ENCODE peak calls at places on chromosomes 1 and 21, in ten cellular contexts. F, B, D, U, K, V, E, C, M and T are unnamed samples. For H3K27me3, the result is how much of the 10 kb centered on the place peaks cover.

GRCh38 chr1:167083871-167084270 is 6.3 kb downstream of the GPA33 start:
- DNase-seq in B (no peak), K (no peak), D (no peak), M (no peak), E (no peak), V (no peak), U (no peak), C (no peak), F (no peak), T (no peak)

GRCh38 chr21:44261675-44262295 is at the start of gene DNMT3L:
- DNase-seq in C (no peak), V (no peak), M (no peak), D (no peak), F (no peak), B (no peak), E (no peak), K (no peak), U (no peak), T (no peak)

GRCh38 chr1:225817611-225818061 is 7.7 kb downstream of the EPHX1 start:
- DNase-seq in D (peak), V (no peak), E (no peak), F (no peak), U (peak), M (peak), B (no peak), C (peak), K (peak), T (peak)

GRCh38 chr1:243890576-243890975 is 40.5 kb upstream of the AKT3 start:
- DNase-seq in D (no peak), E (no peak), U (no peak), F (no peak), K (no peak), M (no peak), C (no peak), V (no peak), B (peak), T (no peak)

GRCh38 chr1:82646336-82646735 is 845.6 kb downstream of the ADGRL2 start:
- DNase-seq in E (no peak), D (no peak), V (no peak), U (no peak), K (no peak), C (peak), F (no peak), B (no peak), M (no peak), T (no peak)

GRCh38 chr1:161779393-161779792 is 13.3 kb downstream of the ATF6 start:
- DNase-seq in K (no peak), M (no peak), B (no peak), C (no peak), U (no peak), V (no peak), D (no peak), F (no peak), E (no peak), T (no peak)

GRCh38 chr1:182330303-182330702 is 61.3 kb downstream of the GLUL start:
- DNase-seq in B (no peak), F (no peak), D (no peak), V (no peak), K (peak), M (peak), U (no peak), C (no peak), E (no peak), T (peak)

GRCh38 chr1:15062479-15063099 is 91.0 kb upstream of the TMEM51 start:
- DNase-seq in V (peak), B (peak), U (no peak), D (no peak), M (no peak), E (no peak), K (no peak), C (peak), F (no peak), T (no peak)

GRCh38 chr1:235917267-235917811 is 50.6 kb upstream of the LYST start:
- DNase-seq in V (no peak), F (peak), K (peak), M (peak), C (no peak), B (peak), E (peak), D (peak), U (peak), T (peak)

GRCh38 chr1:84653130-84653680 is 37.1 kb downstream of the SSX2IP start:
- DNase-seq in U (no peak), K (no peak), B (peak), C (peak), E (no peak), D (no peak), M (no peak), F (no peak), V (no peak), T (no peak)

GRCh38 chr1:183764981-183765380 is 39.9 kb upstream of the RGL1 start:
- DNase-seq in B (no peak), V (no peak), E (no peak), U (no peak), F (no peak), K (no peak), C (no peak), M (no peak), D (no peak), T (no peak)

GRCh38 chr1:206784471-206784903 is 12.2 kb upstream of the IL10 start:
- DNase-seq in M (peak), K (peak), F (no peak), V (no peak), B (no peak), D (no peak), E (peak), U (no peak), C (no peak), T (no peak)

GRCh38 chr1:212655668-212656440 is 43.8 kb downstream of the BATF3 start:
- DNase-seq in D (peak), U (no peak), E (no peak), M (no peak), V (no peak), C (no peak), K (no peak), F (no peak), B (no peak), T (no peak)

GRCh38 chr1:172252925-172253324 is 167.6 kb upstream of the C1orf105 start:
- DNase-seq in V (no peak), D (no peak), M (no peak), K (no peak), B (no peak), C (no peak), E (no peak), F (no peak), U (no peak), T (no peak)

GRCh38 chr1:113141650-113142473 is 68.9 kb downstream of the LRIG2 start:
- DNase-seq in F (no peak), D (no peak), M (no peak), B (no peak), C (no peak), V (no peak), K (no peak), E (no peak), U (no peak), T (no peak)

GRCh38 chr1:15029786-15030185 is 123.8 kb upstream of the TMEM51 start:
- DNase-seq in F (no peak), B (no peak), K (no peak), E (no peak), U (no peak), M (no peak), D (no peak), C (peak), V (no peak), T (no peak)

GRCh38 chr1:77542784-77543183 is 139.7 kb downstream of the ZZZ3 start:
- DNase-seq in U (no peak), M (no peak), K (no peak), C (no peak), E (no peak), B (no peak), F (no peak), V (no peak), D (no peak), T (no peak)

GRCh38 chr1:61273861-61274260 is 191.5 kb downstream of the NFIA start:
- DNase-seq in E (no peak), V (no peak), M (no peak), C (no peak), B (no peak), F (no peak), K (no peak), D (no peak), U (no peak), T (no peak)

GRCh38 chr1:47894718-47895393 is 102.3 kb downstream of the TRABD2B start:
- DNase-seq in F (no peak), C (peak), U (peak), B (no peak), D (no peak), M (peak), E (no peak), V (peak), K (peak), T (no peak)

GRCh38 chr21:41596241-41596925 is 88.4 kb upstream of the TMPRSS2 start:
- DNase-seq in K (no peak), M (peak), V (peak), F (no peak), D (no peak), E (peak), C (no peak), B (no peak), U (peak), T (no peak)
- H3K27me3 ChIP-seq in K (under half), M (under half), V (under half), F (under half), D (under half), E (under half), C (under half), B (under half), U (under half), T (under half)

DNA sequence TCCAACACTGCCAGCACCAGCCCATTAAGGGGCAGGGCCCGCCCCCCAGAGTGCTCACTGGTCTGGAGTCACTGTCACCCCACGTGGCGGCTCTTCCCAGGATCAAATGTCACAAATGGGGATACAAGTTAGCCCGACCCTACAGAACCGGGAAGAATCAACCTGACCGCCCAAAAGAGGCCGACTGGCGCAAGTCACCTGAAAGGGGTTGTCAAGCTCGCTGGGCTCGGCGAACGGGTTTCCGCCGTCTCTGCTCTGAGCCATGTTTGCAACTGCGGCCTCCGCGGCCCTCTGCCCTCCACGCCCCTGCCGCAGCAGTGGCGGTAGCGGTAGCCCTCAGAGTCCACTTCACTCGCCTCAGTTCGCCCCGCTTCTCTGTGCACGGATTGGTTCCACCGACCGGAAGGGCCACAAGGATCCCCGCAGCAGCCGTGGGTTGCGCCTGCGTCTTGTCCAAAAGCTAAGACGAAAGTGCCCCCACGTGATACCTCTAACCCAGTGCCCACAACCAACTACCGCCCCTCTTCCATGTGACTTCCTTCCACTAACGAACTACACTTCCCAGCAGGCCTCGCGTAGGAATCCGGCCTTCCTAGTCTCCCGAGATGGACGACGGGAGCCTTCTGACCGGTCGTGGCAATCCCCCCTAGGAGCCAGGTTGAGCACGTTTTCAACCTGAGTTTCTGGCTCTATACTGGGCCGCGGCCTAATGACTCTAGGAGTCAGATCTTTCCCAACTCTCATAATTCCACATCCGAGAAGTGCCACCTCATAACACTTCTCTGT is at the start of gene SCAMP3:
- DNase-seq in M (peak), C (peak), U (peak), D (peak), E (peak), F (peak), B (peak), K (peak), V (peak), T (peak)
- TF ChIP-seq POLR2AphosphoS5 in M (peak), C (peak), U (peak), D (peak), E (peak), F (peak), B (peak), K (peak), V (peak), T (peak)

GRCh38 chr1:33626801-33627200 is 154.4 kb downstream of the ZSCAN20 start:
- DNase-seq in V (no peak), M (no peak), F (no peak), K (no peak), D (no peak), E (no peak), C (no peak), U (no peak), B (no peak), T (no peak)
- H3K27me3 ChIP-seq in V (under half), M (under half), F (under half), K (under half), D (under half), E (under half), C (under half), U (under half), B (under half), T (under half)

GRCh38 chr1:16630661-16631247 is 17.4 kb upstream of the NBPF1 start:
- DNase-seq in E (peak), F (no peak), C (peak), V (peak), K (peak), B (peak), U (peak), M (peak), D (no peak), T (peak)

GRCh38 chr1:16621300-16621658 is 7.9 kb upstream of the NBPF1 start:
- DNase-seq in V (no peak), U (no peak), C (peak), B (no peak), D (no peak), E (no peak), K (no peak), M (no peak), F (no peak), T (no peak)

GRCh38 chr1:16631248-16632043 is 18.1 kb upstream of the NBPF1 start:
- DNase-seq in B (peak), C (no peak), F (no peak), U (peak), V (peak), M (peak), K (peak), E (peak), D (no peak), T (peak)

GRCh38 chr1:16628361-16629111 is 15.2 kb upstream of the NBPF1 start:
- DNase-seq in V (peak), U (peak), C (peak), D (no peak), K (peak), B (peak), M (peak), E (no peak), F (no peak), T (peak)

DNA sequence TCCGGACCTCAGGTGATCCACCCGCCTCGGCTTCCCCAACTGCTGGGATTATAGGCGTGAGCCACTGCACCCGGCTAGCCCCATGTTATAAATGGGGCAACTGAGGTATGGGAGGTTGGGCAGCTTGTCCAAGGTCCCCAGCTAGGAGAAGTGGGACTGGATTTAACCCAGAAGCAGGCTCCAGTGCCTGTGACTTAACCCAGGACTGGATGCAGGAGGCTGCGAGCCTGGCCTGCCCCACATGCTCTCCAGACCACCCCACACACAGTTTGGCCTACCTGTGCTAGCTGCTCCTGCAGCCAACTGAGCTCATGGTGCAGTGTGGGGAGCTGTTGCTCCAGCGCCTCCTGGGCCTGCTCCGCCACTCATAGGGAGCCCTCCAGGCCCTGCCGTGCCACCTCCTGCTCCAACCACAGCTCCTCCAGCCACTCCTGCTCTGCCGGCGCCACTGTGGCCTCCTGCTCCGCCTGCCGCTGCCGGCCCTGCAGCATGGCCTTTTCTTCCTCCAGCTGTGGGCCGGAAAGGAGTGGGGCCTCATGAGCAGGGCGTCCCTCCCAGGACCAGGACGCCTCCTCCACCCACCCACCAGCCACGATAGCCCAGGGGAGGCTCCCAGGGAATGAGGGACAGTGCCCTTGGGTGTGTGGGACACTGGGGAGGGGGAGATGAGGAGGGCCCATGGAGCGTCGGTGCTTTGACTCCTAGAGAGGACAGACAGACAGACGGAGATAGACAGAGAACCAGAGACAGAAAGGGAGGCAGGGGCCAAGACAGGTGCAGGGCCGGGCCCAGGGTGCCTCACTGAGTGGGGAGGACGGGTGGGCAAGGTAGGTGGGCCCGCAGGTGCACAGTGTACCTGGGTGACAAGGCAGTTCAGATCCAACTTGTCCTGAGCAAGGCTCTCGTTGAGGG is 12.4 kb upstream of the NBPF1 start:
- DNase-seq in B (peak), U (peak), C (no peak), M (peak), K (peak), F (no peak), E (no peak), D (no peak), V (peak), T (peak)
- TF ChIP-seq POLR2AphosphoS5 in B (no peak), U (no peak), C (no peak), M (no peak), K (no peak), F (no peak), E (no peak), D (no peak), V (no peak), T (no peak)

GRCh38 chr1:223352944-223353343 is 11.0 kb downstream of the SUSD4 start:
- DNase-seq in M (no peak), U (no peak), D (no peak), C (no peak), B (no peak), V (no peak), K (no peak), F (no peak), E (no peak), T (no peak)

GRCh38 chr1:223358826-223359225 is 5.2 kb downstream of the SUSD4 start:
- DNase-seq in C (peak), M (no peak), D (no peak), K (no peak), F (no peak), V (no peak), B (no peak), U (no peak), E (no peak), T (no peak)

GRCh38 chr1:223350361-223350908 is 13.5 kb downstream of the SUSD4 start:
- DNase-seq in K (no peak), U (no peak), M (no peak), F (no peak), E (no peak), V (no peak), C (no peak), D (no peak), B (no peak), T (no peak)

GRCh38 chr1:223353939-223354338 is 10.0 kb downstream of the SUSD4 start:
- DNase-seq in F (no peak), M (no peak), C (no peak), D (no peak), V (no peak), E (no peak), U (no peak), K (no peak), B (no peak), T (no peak)

DNA sequence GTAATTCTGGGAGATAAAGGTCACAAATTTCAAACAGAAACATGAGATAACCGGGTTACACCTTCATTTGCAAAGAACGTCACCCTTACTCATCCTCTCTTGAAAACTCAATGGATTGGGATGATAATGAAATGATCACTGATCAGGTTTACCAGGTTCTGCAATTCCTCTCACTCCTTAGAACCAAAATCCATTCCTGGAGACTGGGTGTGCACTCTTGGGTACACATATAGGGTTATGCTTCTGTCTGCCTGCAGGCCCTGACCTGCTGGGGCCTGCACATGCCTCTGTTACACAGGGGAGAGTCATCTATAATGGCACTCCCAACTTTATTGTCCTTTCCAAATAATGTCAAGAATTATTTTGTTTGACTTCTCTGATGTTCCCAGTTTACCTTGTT is 8.3 kb downstream of the SUSD4 start:
- DNase-seq in E (no peak), V (no peak), B (no peak), M (no peak), K (no peak), C (no peak), F (no peak), D (no peak), U (no peak), T (no peak)
- H3K27me3 ChIP-seq in E (under half), V (under half), B (under half), M (under half), K (under half), C (under half), F (under half), D (under half), U (under half), T (under half)

GRCh38 chr1:221698579-221699349 is 43.1 kb downstream of the DUSP10 start:
- DNase-seq in C (no peak), V (no peak), B (no peak), E (no peak), K (no peak), D (no peak), M (no peak), F (no peak), U (no peak), T (no peak)
- TF ChIP-seq POLR2AphosphoS5 in C (no peak), V (no peak), B (no peak), E (no peak), K (no peak), D (no peak), M (no peak), F (peak), U (no peak), T (no peak)

DNA sequence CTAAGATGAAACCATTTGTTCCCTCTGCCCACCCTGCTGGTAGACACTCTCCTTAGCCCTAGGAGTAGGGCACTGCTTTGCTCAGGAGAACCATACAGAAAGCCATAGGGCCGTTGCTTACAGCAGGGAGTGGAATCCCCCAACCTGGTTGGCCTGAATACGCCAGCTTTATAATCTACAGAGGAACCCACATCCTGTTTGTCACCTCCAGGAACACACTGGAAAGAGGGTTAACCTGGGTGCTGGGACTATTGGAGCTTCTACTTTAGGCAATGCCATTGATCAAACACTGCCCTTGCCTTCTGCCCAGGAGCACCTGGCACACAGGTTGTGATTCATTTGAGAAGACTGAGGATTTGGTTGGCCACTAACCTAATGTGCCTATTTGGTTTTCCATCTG is 124.8 kb downstream of the TNR start:
- DNase-seq in F (no peak), D (no peak), M (no peak), V (no peak), B (no peak), U (no peak), E (no peak), C (no peak), K (no peak), T (no peak)
- H3K27me3 ChIP-seq in F (under half), D (half or more), M (under half), V (under half), B (under half), U (under half), E (under half), C (under half), K (under half), T (under half)